ENCODE peak calls at places on chromosomes 7 and 10, in nine cellular contexts. One of them, this sample, is unnamed.
A peak's percentile ranks its signal among the peaks of the same experiment; 100 is the strongest.

GRCh38 chr7:108055541-108056135 is 52.7 kb upstream of the LAMB1 start:
- DNase-seq in IMR-90: no peak
- DNase-seq in cardiac muscle cell: no peak
- DNase-seq in fibroblast of pulmonary artery: peak; percentile 23
- DNase-seq in epithelial cell of proximal tubule: no peak
- DNase-seq in endothelial cell: no peak
- DNase-seq in CD4-positive, alpha-beta T cell: no peak
- DNase-seq in LNCaP clone FGC: no peak
- DNase-seq in dorsolateral prefrontal cortex: no peak
- DNase-seq in this sample: no peak

GRCh38 chr7:100465702-100466311 is 1.7 kb upstream of the SPACDR start:
- DNase-seq in cardiac muscle cell: peak; percentile 84
- DNase-seq in fibroblast of pulmonary artery: peak; percentile 79
- DNase-seq in IMR-90: peak; percentile 71
- DNase-seq in dorsolateral prefrontal cortex: peak; percentile 91
- DNase-seq in epithelial cell of proximal tubule: no peak
- DNase-seq in CD4-positive, alpha-beta T cell: no peak
- DNase-seq in endothelial cell: peak; percentile 51
- DNase-seq in LNCaP clone FGC: no peak
- DNase-seq in this sample: no peak

GRCh38 chr10:63921932-63922713 is 400.9 kb downstream of the REEP3 start:
- DNase-seq in IMR-90: no peak
- DNase-seq in CD4-positive, alpha-beta T cell: no peak
- DNase-seq in dorsolateral prefrontal cortex: no peak
- DNase-seq in cardiac muscle cell: no peak
- DNase-seq in endothelial cell: no peak
- DNase-seq in LNCaP clone FGC: no peak
- DNase-seq in epithelial cell of proximal tubule: no peak
- DNase-seq in fibroblast of pulmonary artery: no peak
- DNase-seq in this sample: no peak

GRCh38 chr7:92404170-92404614 is 43.1 kb upstream of the GATAD1 start:
- DNase-seq in dorsolateral prefrontal cortex: no peak
- DNase-seq in IMR-90: no peak
- DNase-seq in endothelial cell: no peak
- DNase-seq in LNCaP clone FGC: no peak
- DNase-seq in CD4-positive, alpha-beta T cell: no peak
- DNase-seq in fibroblast of pulmonary artery: peak; percentile 10
- DNase-seq in cardiac muscle cell: peak; percentile 10
- DNase-seq in epithelial cell of proximal tubule: no peak
- DNase-seq in this sample: no peak

GRCh38 chr10:114634607-114634974 is 23.5 kb downstream of the ABLIM1 start:
- DNase-seq in fibroblast of pulmonary artery: peak; percentile 92
- DNase-seq in CD4-positive, alpha-beta T cell: no peak
- DNase-seq in cardiac muscle cell: peak; percentile 94
- DNase-seq in epithelial cell of proximal tubule: peak; percentile 83
- DNase-seq in dorsolateral prefrontal cortex: peak; percentile 52
- DNase-seq in LNCaP clone FGC: no peak
- DNase-seq in IMR-90: peak; percentile 93
- DNase-seq in endothelial cell: no peak
- DNase-seq in this sample: peak; percentile 97

GRCh38 chr10:62268399-62269076 is at the start of gene RTKN2:
- DNase-seq in endothelial cell: peak; percentile 95
- DNase-seq in dorsolateral prefrontal cortex: peak; percentile 61
- DNase-seq in CD4-positive, alpha-beta T cell: peak; percentile 65
- DNase-seq in IMR-90: peak; percentile 76
- DNase-seq in fibroblast of pulmonary artery: peak; percentile 73
- DNase-seq in LNCaP clone FGC: peak; percentile 85
- DNase-seq in epithelial cell of proximal tubule: no peak
- DNase-seq in cardiac muscle cell: peak; percentile 83
- DNase-seq in this sample: peak; percentile 35

GRCh38 chr7:154789404-154789803 is 213.5 kb downstream of the PAXIP1 start:
- DNase-seq in endothelial cell: peak; percentile 55
- DNase-seq in IMR-90: no peak
- DNase-seq in epithelial cell of proximal tubule: no peak
- DNase-seq in CD4-positive, alpha-beta T cell: no peak
- DNase-seq in LNCaP clone FGC: no peak
- DNase-seq in fibroblast of pulmonary artery: no peak
- DNase-seq in cardiac muscle cell: no peak
- DNase-seq in dorsolateral prefrontal cortex: peak; percentile 88
- DNase-seq in this sample: no peak

GRCh38 chr7:97118306-97118917 is 914 bp downstream of the SDHAF3 start:
- DNase-seq in CD4-positive, alpha-beta T cell: no peak
- DNase-seq in LNCaP clone FGC: no peak
- DNase-seq in IMR-90: no peak
- DNase-seq in endothelial cell: no peak
- DNase-seq in cardiac muscle cell: peak; percentile 10
- DNase-seq in epithelial cell of proximal tubule: peak; percentile 2
- DNase-seq in fibroblast of pulmonary artery: peak; percentile 17
- DNase-seq in dorsolateral prefrontal cortex: no peak
- DNase-seq in this sample: no peak

GRCh38 chr7:5774136-5774535 is 7.3 kb downstream of the RNF216 start:
- DNase-seq in endothelial cell: no peak
- DNase-seq in IMR-90: no peak
- DNase-seq in CD4-positive, alpha-beta T cell: no peak
- DNase-seq in cardiac muscle cell: no peak
- DNase-seq in dorsolateral prefrontal cortex: no peak
- DNase-seq in fibroblast of pulmonary artery: no peak
- DNase-seq in epithelial cell of proximal tubule: no peak
- DNase-seq in LNCaP clone FGC: no peak
- DNase-seq in this sample: no peak

GRCh38 chr7:5774790-5775189 is 6.7 kb downstream of the RNF216 start:
- DNase-seq in endothelial cell: no peak
- DNase-seq in epithelial cell of proximal tubule: no peak
- DNase-seq in IMR-90: no peak
- DNase-seq in cardiac muscle cell: no peak
- DNase-seq in CD4-positive, alpha-beta T cell: no peak
- DNase-seq in fibroblast of pulmonary artery: no peak
- DNase-seq in dorsolateral prefrontal cortex: no peak
- DNase-seq in LNCaP clone FGC: no peak
- DNase-seq in this sample: no peak

GRCh38 chr7:5777932-5778331 is 3.5 kb downstream of the RNF216 start:
- DNase-seq in dorsolateral prefrontal cortex: no peak
- DNase-seq in LNCaP clone FGC: no peak
- DNase-seq in CD4-positive, alpha-beta T cell: no peak
- DNase-seq in cardiac muscle cell: no peak
- DNase-seq in epithelial cell of proximal tubule: no peak
- DNase-seq in fibroblast of pulmonary artery: no peak
- DNase-seq in endothelial cell: no peak
- DNase-seq in IMR-90: no peak
- DNase-seq in this sample: no peak

GRCh38 chr7:5779108-5779507 is 2.4 kb downstream of the RNF216 start:
- DNase-seq in IMR-90: no peak
- DNase-seq in endothelial cell: no peak
- DNase-seq in LNCaP clone FGC: no peak
- DNase-seq in dorsolateral prefrontal cortex: no peak
- DNase-seq in epithelial cell of proximal tubule: no peak
- DNase-seq in cardiac muscle cell: no peak
- DNase-seq in CD4-positive, alpha-beta T cell: no peak
- DNase-seq in fibroblast of pulmonary artery: no peak
- DNase-seq in this sample: no peak

DNA sequence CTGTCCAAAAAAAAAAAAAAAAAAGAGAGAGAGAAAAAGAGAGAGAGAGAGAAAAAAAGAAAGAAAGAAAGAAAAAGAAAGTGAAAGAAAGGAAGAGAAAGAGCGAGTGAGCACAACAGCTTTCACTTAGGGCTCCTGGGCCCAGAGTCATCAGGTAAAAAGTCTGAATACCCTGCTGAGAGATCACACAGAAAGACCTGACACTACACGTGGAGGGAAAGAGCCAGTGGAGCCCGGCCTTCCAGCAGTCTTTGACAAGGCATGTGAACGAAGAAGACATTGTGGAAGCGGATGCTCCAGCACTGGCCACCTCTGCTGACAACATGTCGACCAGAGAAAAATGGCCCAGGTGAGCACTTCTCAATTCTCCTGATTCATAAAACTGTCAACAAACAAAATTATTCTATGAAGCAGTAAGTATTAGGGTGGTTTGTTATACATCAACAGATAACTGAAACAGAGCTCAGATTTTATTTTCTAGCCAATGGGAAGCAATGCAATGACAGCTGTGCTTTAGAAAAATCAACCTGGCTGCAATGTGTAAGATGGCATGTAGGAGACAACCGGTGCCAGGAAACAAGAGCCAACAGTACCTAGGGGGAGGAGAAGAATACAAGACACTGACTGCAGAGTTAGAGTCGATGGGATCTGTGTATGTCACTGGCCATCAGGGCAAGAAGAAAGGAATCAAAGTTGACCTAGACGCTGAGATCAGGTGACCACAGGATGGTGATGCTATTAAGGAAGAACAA is 4.4 kb downstream of the RNF216 start:
- DNase-seq in IMR-90: no peak
- DNase-seq in dorsolateral prefrontal cortex: no peak
- DNase-seq in LNCaP clone FGC: no peak
- DNase-seq in CD4-positive, alpha-beta T cell: no peak
- DNase-seq in epithelial cell of proximal tubule: no peak
- DNase-seq in endothelial cell: no peak
- DNase-seq in fibroblast of pulmonary artery: no peak
- DNase-seq in cardiac muscle cell: no peak
- DNase-seq in this sample: no peak
- TF ChIP-seq CTCF in IMR-90: no peak
- TF ChIP-seq CTCF in dorsolateral prefrontal cortex: no peak
- TF ChIP-seq CTCF in LNCaP clone FGC: no peak
- TF ChIP-seq CTCF in CD4-positive, alpha-beta T cell: no peak
- TF ChIP-seq CTCF in epithelial cell of proximal tubule: no peak
- TF ChIP-seq CTCF in endothelial cell: no peak
- TF ChIP-seq CTCF in fibroblast of pulmonary artery: no peak
- TF ChIP-seq CTCF in cardiac muscle cell: no peak
- TF ChIP-seq CTCF in this sample: no peak

GRCh38 chr7:158861936-158862704 is 5.8 kb downstream of the DYNC2I1 start:
- DNase-seq in fibroblast of pulmonary artery: no peak
- DNase-seq in epithelial cell of proximal tubule: no peak
- DNase-seq in CD4-positive, alpha-beta T cell: no peak
- DNase-seq in LNCaP clone FGC: no peak
- DNase-seq in IMR-90: no peak
- DNase-seq in cardiac muscle cell: no peak
- DNase-seq in endothelial cell: no peak
- DNase-seq in dorsolateral prefrontal cortex: no peak
- DNase-seq in this sample: no peak
- TF ChIP-seq CTCF in fibroblast of pulmonary artery: no peak
- TF ChIP-seq CTCF in epithelial cell of proximal tubule: peak; percentile 19
- TF ChIP-seq CTCF in CD4-positive, alpha-beta T cell: no peak
- TF ChIP-seq CTCF in LNCaP clone FGC: no peak
- TF ChIP-seq CTCF in IMR-90: no peak
- TF ChIP-seq CTCF in cardiac muscle cell: no peak
- TF ChIP-seq CTCF in endothelial cell: no peak
- TF ChIP-seq CTCF in dorsolateral prefrontal cortex: no peak
- TF ChIP-seq CTCF in this sample: no peak

GRCh38 chr10:24884793-24885192 is 67.6 kb downstream of the PRTFDC1 start:
- DNase-seq in cardiac muscle cell: no peak
- DNase-seq in fibroblast of pulmonary artery: no peak
- DNase-seq in dorsolateral prefrontal cortex: no peak
- DNase-seq in endothelial cell: no peak
- DNase-seq in LNCaP clone FGC: no peak
- DNase-seq in CD4-positive, alpha-beta T cell: no peak
- DNase-seq in epithelial cell of proximal tubule: no peak
- DNase-seq in IMR-90: no peak
- DNase-seq in this sample: no peak

GRCh38 chr10:24886281-24886680 is 66.1 kb downstream of the PRTFDC1 start:
- DNase-seq in cardiac muscle cell: no peak
- DNase-seq in epithelial cell of proximal tubule: no peak
- DNase-seq in dorsolateral prefrontal cortex: no peak
- DNase-seq in CD4-positive, alpha-beta T cell: no peak
- DNase-seq in endothelial cell: no peak
- DNase-seq in fibroblast of pulmonary artery: no peak
- DNase-seq in IMR-90: no peak
- DNase-seq in LNCaP clone FGC: peak; percentile 40
- DNase-seq in this sample: no peak

GRCh38 chr10:24882047-24882698 is 70.2 kb downstream of the PRTFDC1 start:
- DNase-seq in cardiac muscle cell: peak; percentile 94
- DNase-seq in LNCaP clone FGC: no peak
- DNase-seq in epithelial cell of proximal tubule: no peak
- DNase-seq in fibroblast of pulmonary artery: peak; percentile 87
- DNase-seq in CD4-positive, alpha-beta T cell: peak; percentile 45
- DNase-seq in endothelial cell: no peak
- DNase-seq in dorsolateral prefrontal cortex: no peak
- DNase-seq in IMR-90: peak; percentile 60
- DNase-seq in this sample: no peak

GRCh38 chr10:24885551-24885950 is 66.9 kb downstream of the PRTFDC1 start:
- DNase-seq in LNCaP clone FGC: no peak
- DNase-seq in dorsolateral prefrontal cortex: no peak
- DNase-seq in fibroblast of pulmonary artery: no peak
- DNase-seq in IMR-90: peak; percentile 76
- DNase-seq in endothelial cell: no peak
- DNase-seq in epithelial cell of proximal tubule: no peak
- DNase-seq in cardiac muscle cell: no peak
- DNase-seq in CD4-positive, alpha-beta T cell: no peak
- DNase-seq in this sample: no peak

DNA sequence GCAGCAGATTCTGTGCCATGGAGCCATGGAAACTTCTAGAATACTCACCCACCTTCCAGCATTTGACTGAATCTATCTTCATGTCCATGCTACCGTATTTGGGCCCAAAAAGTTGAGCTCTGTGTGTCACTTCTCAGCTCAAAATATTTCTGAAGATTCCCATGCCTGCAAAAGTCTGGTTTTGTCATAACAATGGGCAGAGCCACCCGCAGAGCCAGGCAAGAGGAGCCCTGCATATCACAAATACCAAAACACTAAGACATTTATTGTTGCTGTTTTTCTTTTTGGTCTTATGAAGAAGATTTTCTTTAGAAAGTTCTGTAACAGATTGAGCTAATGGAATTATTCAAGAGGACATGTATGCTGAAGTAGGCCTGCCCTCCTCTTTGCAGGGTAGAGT is 68.1 kb downstream of the PRTFDC1 start:
- DNase-seq in fibroblast of pulmonary artery: no peak
- DNase-seq in CD4-positive, alpha-beta T cell: no peak
- DNase-seq in LNCaP clone FGC: no peak
- DNase-seq in dorsolateral prefrontal cortex: no peak
- DNase-seq in cardiac muscle cell: no peak
- DNase-seq in IMR-90: no peak
- DNase-seq in endothelial cell: no peak
- DNase-seq in epithelial cell of proximal tubule: no peak
- DNase-seq in this sample: no peak
- TF ChIP-seq CTCF in fibroblast of pulmonary artery: no peak
- TF ChIP-seq CTCF in CD4-positive, alpha-beta T cell: no peak
- TF ChIP-seq CTCF in LNCaP clone FGC: no peak
- TF ChIP-seq CTCF in dorsolateral prefrontal cortex: no peak
- TF ChIP-seq CTCF in cardiac muscle cell: no peak
- TF ChIP-seq CTCF in IMR-90: no peak
- TF ChIP-seq CTCF in endothelial cell: no peak
- TF ChIP-seq CTCF in epithelial cell of proximal tubule: no peak
- TF ChIP-seq CTCF in this sample: no peak

DNA sequence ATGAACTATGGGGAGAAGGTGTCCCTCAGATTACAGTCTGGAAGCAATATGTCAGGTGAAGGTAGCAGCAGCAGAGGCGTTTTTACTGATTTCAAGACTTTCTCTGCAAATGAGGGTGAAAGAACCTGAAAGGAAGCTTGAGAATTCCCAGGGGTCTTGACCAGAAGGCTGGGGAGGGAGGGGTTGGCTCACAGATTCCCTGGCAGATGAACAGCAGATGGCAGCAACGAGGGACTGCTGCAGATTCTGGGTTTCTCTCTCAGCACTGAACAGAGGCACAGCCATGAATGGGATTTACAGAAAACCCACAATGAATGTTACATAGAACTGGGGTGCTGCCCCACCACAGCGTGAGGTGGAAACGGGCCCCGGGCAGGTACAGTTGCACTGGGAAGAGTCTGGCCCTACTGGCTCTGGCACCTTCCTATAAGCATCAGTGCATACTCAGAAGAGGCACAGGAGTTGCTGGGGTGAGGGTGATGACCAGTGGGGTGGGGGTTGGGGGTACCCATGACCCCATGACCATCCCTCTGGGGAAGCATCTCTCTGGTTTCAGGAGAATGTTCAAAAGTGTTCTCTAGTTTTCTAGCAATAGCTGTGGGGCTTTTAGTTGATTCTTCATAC is 317.8 kb downstream of the SH2D4B start:
- DNase-seq in fibroblast of pulmonary artery: no peak
- DNase-seq in IMR-90: no peak
- DNase-seq in cardiac muscle cell: no peak
- DNase-seq in dorsolateral prefrontal cortex: no peak
- DNase-seq in CD4-positive, alpha-beta T cell: no peak
- DNase-seq in LNCaP clone FGC: no peak
- DNase-seq in endothelial cell: peak; percentile 64
- DNase-seq in epithelial cell of proximal tubule: no peak
- DNase-seq in this sample: no peak
- TF ChIP-seq CTCF in fibroblast of pulmonary artery: no peak
- TF ChIP-seq CTCF in IMR-90: no peak
- TF ChIP-seq CTCF in cardiac muscle cell: no peak
- TF ChIP-seq CTCF in dorsolateral prefrontal cortex: peak; percentile 43
- TF ChIP-seq CTCF in CD4-positive, alpha-beta T cell: no peak
- TF ChIP-seq CTCF in LNCaP clone FGC: peak; percentile 63
- TF ChIP-seq CTCF in endothelial cell: peak; percentile 25
- TF ChIP-seq CTCF in epithelial cell of proximal tubule: peak; percentile 66
- TF ChIP-seq CTCF in this sample: no peak